ENCODE peak calls at places on chromosome 21, in ten cellular contexts. One of them, this sample, is unnamed.

GRCh38 chr21:21003701-21004100 is 5.5 kb downstream of the NCAM2 start:
- DNase-seq in ovary: no peak
- DNase-seq in tibial nerve: no peak
- DNase-seq in body of pancreas: no peak
- DNase-seq in uterus: no peak
- DNase-seq in IMR-90: peak; percentile 37
- DNase-seq in K562: peak; percentile 31
- DNase-seq in spleen: no peak
- DNase-seq in A549: peak; percentile 16
- DNase-seq in prostate gland: no peak
- DNase-seq in this sample: no peak

GRCh38 chr21:37385179-37385765 is 18.7 kb downstream of the DYRK1A start:
- DNase-seq in ovary: no peak
- DNase-seq in tibial nerve: no peak
- DNase-seq in body of pancreas: no peak
- DNase-seq in uterus: no peak
- DNase-seq in IMR-90: no peak
- DNase-seq in K562: no peak
- DNase-seq in spleen: no peak
- DNase-seq in A549: no peak
- DNase-seq in prostate gland: no peak
- DNase-seq in this sample: no peak

GRCh38 chr21:29938968-29939858 is 583 bp downstream of the GRIK1 start:
- DNase-seq in ovary: peak; percentile 9
- DNase-seq in tibial nerve: no peak
- DNase-seq in body of pancreas: peak; percentile 8
- DNase-seq in uterus: no peak
- DNase-seq in IMR-90: no peak
- DNase-seq in K562: no peak
- DNase-seq in spleen: peak; percentile 68
- DNase-seq in A549: no peak
- DNase-seq in prostate gland: no peak
- DNase-seq in this sample: no peak

GRCh38 chr21:10521091-10521598 is at the start of gene TPTE:
- DNase-seq in ovary: no peak
- DNase-seq in tibial nerve: no peak
- DNase-seq in body of pancreas: no peak
- DNase-seq in uterus: no peak
- DNase-seq in IMR-90: no peak
- DNase-seq in K562: no peak
- DNase-seq in spleen: peak; percentile 71
- DNase-seq in A549: no peak
- DNase-seq in prostate gland: no peak
- DNase-seq in this sample: no peak

GRCh38 chr21:37564341-37564923 is 197.9 kb downstream of the DYRK1A start:
- DNase-seq in ovary: peak; percentile 69
- DNase-seq in tibial nerve: peak; percentile 55
- DNase-seq in body of pancreas: peak; percentile 70
- DNase-seq in uterus: peak; percentile 88
- DNase-seq in IMR-90: peak; percentile 100
- DNase-seq in K562: peak; percentile 73
- DNase-seq in spleen: peak; percentile 89
- DNase-seq in A549: peak; percentile 96
- DNase-seq in prostate gland: peak; percentile 75
- DNase-seq in this sample: peak; percentile 60

GRCh38 chr21:16587141-16587570 is 857.4 kb downstream of the USP25 start:
- DNase-seq in ovary: peak; percentile 28
- DNase-seq in tibial nerve: peak; percentile 54
- DNase-seq in body of pancreas: peak; percentile 90
- DNase-seq in uterus: peak; percentile 67
- DNase-seq in IMR-90: peak; percentile 65
- DNase-seq in K562: no peak
- DNase-seq in spleen: no peak
- DNase-seq in A549: peak; percentile 84
- DNase-seq in prostate gland: peak; percentile 84
- DNase-seq in this sample: no peak

GRCh38 chr21:37225440-37225839 is 41.7 kb downstream of the VPS26C start:
- DNase-seq in ovary: no peak
- DNase-seq in tibial nerve: no peak
- DNase-seq in body of pancreas: no peak
- DNase-seq in uterus: no peak
- DNase-seq in IMR-90: no peak
- DNase-seq in K562: no peak
- DNase-seq in spleen: no peak
- DNase-seq in A549: no peak
- DNase-seq in prostate gland: no peak
- DNase-seq in this sample: no peak

GRCh38 chr21:37294674-37295073 is 27.5 kb upstream of the VPS26C start:
- DNase-seq in ovary: no peak
- DNase-seq in tibial nerve: no peak
- DNase-seq in body of pancreas: no peak
- DNase-seq in uterus: no peak
- DNase-seq in IMR-90: no peak
- DNase-seq in K562: no peak
- DNase-seq in spleen: no peak
- DNase-seq in A549: no peak
- DNase-seq in prostate gland: no peak
- DNase-seq in this sample: no peak

GRCh38 chr21:29499229-29499628 is 200.5 kb downstream of the BACH1 start:
- DNase-seq in ovary: no peak
- DNase-seq in tibial nerve: no peak
- DNase-seq in body of pancreas: no peak
- DNase-seq in uterus: no peak
- DNase-seq in IMR-90: no peak
- DNase-seq in K562: no peak
- DNase-seq in spleen: no peak
- DNase-seq in A549: no peak
- DNase-seq in prostate gland: no peak
- DNase-seq in this sample: no peak

GRCh38 chr21:31459457-31459856 is 115.4 kb upstream of the TIAM1 start:
- DNase-seq in ovary: no peak
- DNase-seq in tibial nerve: no peak
- DNase-seq in body of pancreas: no peak
- DNase-seq in uterus: no peak
- DNase-seq in IMR-90: no peak
- DNase-seq in K562: peak; percentile 48
- DNase-seq in spleen: no peak
- DNase-seq in A549: peak; percentile 44
- DNase-seq in prostate gland: no peak
- DNase-seq in this sample: no peak
- TF ChIP-seq CTCF in ovary: no peak
- TF ChIP-seq CTCF in tibial nerve: no peak
- TF ChIP-seq CTCF in body of pancreas: no peak
- TF ChIP-seq CTCF in uterus: no peak
- TF ChIP-seq CTCF in IMR-90: no peak
- TF ChIP-seq CTCF in K562: peak; percentile 90
- TF ChIP-seq CTCF in spleen: no peak
- TF ChIP-seq CTCF in A549: peak; percentile 39
- TF ChIP-seq CTCF in prostate gland: no peak
- TF ChIP-seq CTCF in this sample: no peak

GRCh38 chr21:44896561-44897286 is 23.2 kb upstream of the PTTG1IP start:
- DNase-seq in ovary: no peak
- DNase-seq in tibial nerve: no peak
- DNase-seq in body of pancreas: no peak
- DNase-seq in uterus: no peak
- DNase-seq in IMR-90: no peak
- DNase-seq in K562: no peak
- DNase-seq in spleen: peak; percentile 79
- DNase-seq in A549: no peak
- DNase-seq in prostate gland: no peak
- DNase-seq in this sample: no peak
- TF ChIP-seq POLR2A in ovary: no peak
- TF ChIP-seq POLR2A in tibial nerve: no peak
- TF ChIP-seq POLR2A in body of pancreas: no peak
- TF ChIP-seq POLR2A in uterus: no peak
- TF ChIP-seq POLR2A in IMR-90: no peak
- TF ChIP-seq POLR2A in K562: no peak
- TF ChIP-seq POLR2A in spleen: no peak
- TF ChIP-seq POLR2A in A549: no peak
- TF ChIP-seq POLR2A in prostate gland: no peak
- TF ChIP-seq POLR2A in this sample: no peak

DNA sequence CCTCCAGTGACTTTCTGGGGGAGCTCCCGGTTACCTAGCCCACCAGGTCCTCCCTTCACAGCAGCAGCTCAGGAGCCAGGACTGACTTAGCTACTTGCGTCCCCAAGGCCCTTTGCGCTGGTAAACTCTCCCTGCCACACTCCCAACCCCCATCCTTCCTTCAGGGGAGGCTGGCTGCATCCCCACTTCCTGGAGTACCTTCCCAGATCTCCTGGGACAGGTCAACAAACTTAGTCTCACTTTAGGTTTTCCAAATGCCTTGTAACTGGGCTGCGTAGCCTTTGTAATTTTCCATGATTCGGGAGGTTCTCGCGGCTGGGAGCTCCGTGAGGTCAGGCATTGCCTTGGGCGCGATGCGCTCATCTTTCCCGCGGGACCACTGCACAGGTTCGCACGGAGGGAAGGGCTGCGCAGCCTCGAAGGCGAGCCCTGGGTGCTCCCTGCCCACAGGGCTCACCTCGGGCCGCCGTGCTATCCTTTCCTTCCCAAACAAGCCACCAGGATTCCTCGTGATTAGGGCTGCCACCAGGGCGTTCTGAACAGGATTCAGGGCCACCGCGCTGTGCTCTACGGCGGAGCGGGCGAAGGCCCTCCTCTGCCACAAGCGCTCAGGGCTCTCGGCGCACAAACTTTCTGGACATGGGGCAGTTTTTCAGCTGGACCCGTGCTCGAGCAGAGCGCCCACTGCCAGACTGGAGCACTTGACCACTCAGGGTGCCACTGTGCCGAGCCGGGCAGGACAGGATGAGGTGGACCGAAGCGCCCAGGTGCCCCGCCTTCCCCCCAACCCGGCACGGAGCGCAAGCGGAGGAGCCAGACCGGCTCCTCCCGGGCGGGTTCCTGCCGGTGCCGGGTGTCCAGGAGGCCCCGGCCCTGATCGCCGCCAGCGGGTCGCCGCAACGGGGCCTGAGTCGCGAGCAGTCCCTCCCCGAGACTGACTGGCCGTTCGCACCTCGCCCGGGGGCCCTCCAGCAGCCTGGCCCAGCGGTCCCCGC is 1.1 kb downstream of the TMPRSS2 start:
- DNase-seq in ovary: no peak
- DNase-seq in tibial nerve: no peak
- DNase-seq in body of pancreas: peak; percentile 73
- DNase-seq in uterus: no peak
- DNase-seq in IMR-90: no peak
- DNase-seq in K562: no peak
- DNase-seq in spleen: no peak
- DNase-seq in A549: peak; percentile 3
- DNase-seq in prostate gland: no peak
- DNase-seq in this sample: no peak
- H3K4me3 ChIP-seq in ovary: peak overlapping the region; percentile 33
- H3K4me3 ChIP-seq in tibial nerve: no peak overlapping the region
- H3K4me3 ChIP-seq in body of pancreas: peak overlapping the region; percentile 52
- H3K4me3 ChIP-seq in uterus: peak overlapping the region; percentile 9
- H3K4me3 ChIP-seq in IMR-90: no peak overlapping the region
- H3K4me3 ChIP-seq in K562: no peak overlapping the region
- H3K4me3 ChIP-seq in spleen: no peak overlapping the region
- H3K4me3 ChIP-seq in A549: peak overlapping the region; percentile 41
- H3K4me3 ChIP-seq in prostate gland: peak overlapping the region; percentile 62
- H3K4me3 ChIP-seq in this sample: peak overlapping the region; percentile 46

GRCh38 chr21:45312296-45312695 is 24.6 kb upstream of the POFUT2 start:
- DNase-seq in ovary: no peak
- DNase-seq in tibial nerve: no peak
- DNase-seq in body of pancreas: no peak
- DNase-seq in uterus: no peak
- DNase-seq in IMR-90: no peak
- DNase-seq in K562: no peak
- DNase-seq in spleen: no peak
- DNase-seq in A549: no peak
- DNase-seq in prostate gland: no peak
- DNase-seq in this sample: no peak

GRCh38 chr21:45309069-45309521 is 21.4 kb upstream of the POFUT2 start:
- DNase-seq in ovary: peak; percentile 83
- DNase-seq in tibial nerve: no peak
- DNase-seq in body of pancreas: peak; percentile 65
- DNase-seq in uterus: no peak
- DNase-seq in IMR-90: peak; percentile 64
- DNase-seq in K562: peak; percentile 78
- DNase-seq in spleen: peak; percentile 86
- DNase-seq in A549: peak; percentile 55
- DNase-seq in prostate gland: no peak
- DNase-seq in this sample: no peak

GRCh38 chr21:45308211-45309068 is 20.7 kb upstream of the POFUT2 start:
- DNase-seq in ovary: peak; percentile 64
- DNase-seq in tibial nerve: no peak
- DNase-seq in body of pancreas: peak; percentile 15
- DNase-seq in uterus: no peak
- DNase-seq in IMR-90: peak; percentile 88
- DNase-seq in K562: no peak
- DNase-seq in spleen: peak; percentile 74
- DNase-seq in A549: no peak
- DNase-seq in prostate gland: no peak
- DNase-seq in this sample: no peak

GRCh38 chr21:45310446-45310845 is 22.8 kb upstream of the POFUT2 start:
- DNase-seq in ovary: no peak
- DNase-seq in tibial nerve: no peak
- DNase-seq in body of pancreas: peak; percentile 6
- DNase-seq in uterus: no peak
- DNase-seq in IMR-90: no peak
- DNase-seq in K562: no peak
- DNase-seq in spleen: peak; percentile 59
- DNase-seq in A549: no peak
- DNase-seq in prostate gland: no peak
- DNase-seq in this sample: no peak

DNA sequence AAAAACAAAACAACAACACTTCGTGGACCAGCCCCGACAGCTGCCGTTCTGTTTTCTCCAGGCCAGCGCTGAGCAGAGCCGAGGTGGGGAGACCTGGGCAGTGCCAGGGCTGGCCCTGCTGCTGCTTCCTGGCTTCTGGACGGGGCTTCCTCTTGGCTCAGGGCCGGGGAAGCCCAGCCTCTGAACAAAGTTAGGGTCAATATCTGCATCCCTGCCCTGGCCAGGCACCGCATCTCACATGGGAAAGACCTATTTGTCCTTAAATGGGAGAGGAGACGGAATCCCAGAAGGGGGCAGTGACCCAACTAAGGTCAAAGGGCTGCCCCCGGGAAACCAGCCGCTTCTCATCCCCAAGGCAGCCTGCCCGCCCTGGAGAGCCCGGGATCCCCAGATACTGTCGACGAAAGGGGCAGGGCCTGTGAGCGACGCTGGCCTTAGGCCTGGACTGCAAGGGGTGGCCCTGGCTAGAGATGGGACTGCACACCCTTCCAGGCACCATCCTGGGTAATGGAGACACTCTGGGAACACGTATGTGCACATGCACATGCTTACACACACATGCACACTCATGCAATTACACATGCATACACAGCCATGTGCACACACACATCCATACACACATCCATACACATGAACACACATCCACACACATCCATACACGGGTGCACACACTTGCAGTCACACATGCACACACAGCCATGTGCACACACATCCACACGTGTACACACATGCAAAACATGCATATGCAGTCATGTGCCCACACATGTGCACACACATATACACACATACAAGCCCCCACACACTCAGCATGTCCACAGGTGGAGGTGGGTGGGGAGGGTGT is 22.1 kb upstream of the POFUT2 start:
- DNase-seq in ovary: peak; percentile 69
- DNase-seq in tibial nerve: no peak
- DNase-seq in body of pancreas: peak; percentile 40
- DNase-seq in uterus: no peak
- DNase-seq in IMR-90: no peak
- DNase-seq in K562: no peak
- DNase-seq in spleen: peak; percentile 81
- DNase-seq in A549: no peak
- DNase-seq in prostate gland: no peak
- DNase-seq in this sample: no peak
- TF ChIP-seq CTCF in ovary: no peak
- TF ChIP-seq CTCF in tibial nerve: no peak
- TF ChIP-seq CTCF in body of pancreas: no peak
- TF ChIP-seq CTCF in uterus: no peak
- TF ChIP-seq CTCF in IMR-90: no peak
- TF ChIP-seq CTCF in K562: no peak
- TF ChIP-seq CTCF in spleen: no peak
- TF ChIP-seq CTCF in A549: no peak
- TF ChIP-seq CTCF in prostate gland: no peak
- TF ChIP-seq CTCF in this sample: no peak